ENCODE peak calls at places on chromosome 14, in ten cellular contexts. V is iPS-NIHi11; R is GM12891; N is Caki2; Z is stimulated activated naive CD8-positive, alpha-beta T cell treated with anti-CD3 and anti-CD28 coated beads, Interleukin-15, Interleukin-2, amounts not matched to agents 100 U/mL and 50 U/mL, for 24 hours; T is H7; X is smooth muscle cell of the brain vasculature; O is anterior cingulate cortex; J is left kidney; G is HT-29. S is an unnamed sample.

GRCh38 chr14:50675597-50675996 is 7.5 kb upstream of the SAV1 start:
- DNase-seq in V (no peak), R (no peak), N (peak), Z (no peak), T (no peak), X (no peak), O (no peak), J (no peak), G (no peak), S (no peak)

GRCh38 chr14:23483216-23483854 is 13.8 kb downstream of the NGDN start:
- DNase-seq in V (peak), R (peak), N (no peak), Z (peak), T (peak), X (no peak), O (peak), J (peak), G (peak), S (peak)

GRCh38 chr14:56996721-56997399 is 186.6 kb upstream of the OTX2 start:
- DNase-seq in V (no peak), R (no peak), N (no peak), Z (no peak), T (no peak), X (no peak), O (no peak), J (no peak), G (peak), S (no peak)

GRCh38 chr14:98622208-98623051 is 649.6 kb downstream of the BCL11B start:
- DNase-seq in V (no peak), R (no peak), N (no peak), Z (no peak), T (no peak), X (no peak), O (no peak), J (no peak), G (no peak), S (no peak)

GRCh38 chr14:68178282-68178681 is 358.7 kb downstream of the RAD51B start:
- DNase-seq in V (no peak), R (no peak), N (no peak), Z (no peak), T (no peak), X (no peak), O (no peak), J (no peak), G (no peak), S (no peak)

GRCh38 chr14:49615776-49616175 is 4.7 kb downstream of the RPL36AL start:
- DNase-seq in V (no peak), R (no peak), N (no peak), Z (no peak), T (no peak), X (no peak), O (no peak), J (no peak), G (no peak), S (no peak)

GRCh38 chr14:95183532-95184412 is 26.4 kb upstream of the DICER1 start:
- DNase-seq in V (no peak), R (no peak), N (no peak), Z (no peak), T (no peak), X (no peak), O (no peak), J (no peak), G (peak), S (no peak)

GRCh38 chr14:62143235-62143634 is 381.0 kb downstream of the SNAPC1 start:
- DNase-seq in V (no peak), R (no peak), N (no peak), Z (no peak), T (no peak), X (no peak), O (no peak), J (no peak), G (no peak), S (no peak)

GRCh38 chr14:21924479-21924878 is 250.9 kb upstream of the OR4E1 start:
- DNase-seq in V (no peak), R (no peak), N (no peak), Z (peak), T (no peak), X (no peak), O (no peak), J (peak), G (no peak), S (peak)

GRCh38 chr14:65840118-65840751 is 427.7 kb downstream of the FUT8 start:
- DNase-seq in V (no peak), R (no peak), N (no peak), Z (no peak), T (no peak), X (no peak), O (no peak), J (no peak), G (no peak), S (no peak)

GRCh38 chr14:94751956-94752355 is 18.0 kb downstream of the GSC start:
- DNase-seq in V (no peak), R (no peak), N (no peak), Z (no peak), T (no peak), X (no peak), O (no peak), J (no peak), G (no peak), S (no peak)

GRCh38 chr14:73778736-73779135 is 64.6 kb upstream of the PNMA1 start:
- DNase-seq in V (no peak), R (no peak), N (no peak), Z (no peak), T (no peak), X (no peak), O (no peak), J (no peak), G (no peak), S (no peak)

GRCh38 chr14:35944847-35945246 is 118.7 kb downstream of the BRMS1L start:
- DNase-seq in V (peak), R (peak), N (peak), Z (peak), T (peak), X (no peak), O (no peak), J (peak), G (peak), S (peak)

GRCh38 chr14:90656986-90657385 is 159.2 kb downstream of the TTC7B start:
- DNase-seq in V (no peak), R (no peak), N (no peak), Z (no peak), T (no peak), X (no peak), O (no peak), J (no peak), G (no peak), S (no peak)

GRCh38 chr14:36690301-36691020 is 28.8 kb downstream of the PAX9 start:
- DNase-seq in V (no peak), R (no peak), N (peak), Z (no peak), T (no peak), X (no peak), O (no peak), J (no peak), G (peak), S (no peak)

GRCh38 chr14:37384870-37385596 is 187.3 kb downstream of the MIPOL1 start:
- DNase-seq in V (peak), R (no peak), N (no peak), Z (no peak), T (no peak), X (no peak), O (no peak), J (peak), G (peak), S (no peak)

GRCh38 chr14:70563417-70563816 is 28.6 kb upstream of the ADAM20 start:
- DNase-seq in V (no peak), R (no peak), N (no peak), Z (no peak), T (no peak), X (no peak), O (no peak), J (no peak), G (no peak), S (no peak)

GRCh38 chr14:104486222-104486743 is 93.3 kb upstream of the C14orf180 start:
- DNase-seq in V (no peak), R (no peak), N (no peak), Z (no peak), T (peak), X (no peak), O (no peak), J (no peak), G (no peak), S (no peak)

GRCh38 chr14:59004012-59004411 is 184.5 kb upstream of the DAAM1 start:
- DNase-seq in V (no peak), R (no peak), N (no peak), Z (no peak), T (no peak), X (no peak), O (no peak), J (peak), G (no peak), S (no peak)

GRCh38 chr14:69005432-69006148 is 26.5 kb upstream of the ACTN1 start:
- DNase-seq in V (peak), R (no peak), N (peak), Z (no peak), T (peak), X (peak), O (no peak), J (no peak), G (peak), S (no peak)

GRCh38 chr14:60977848-60978247 is 3.0 kb downstream of the TRMT5 start:
- DNase-seq in V (no peak), R (no peak), N (no peak), Z (no peak), T (no peak), X (no peak), O (no peak), J (no peak), G (no peak), S (no peak)